ENCODE peak calls at places on chromosomes 2 and 18, in eight cellular contexts. G is B cell, W is Peyer's patch, B is PC-9, J is mesothelial cell of epicardium, Q is tibial nerve, T is colonic mucosa, Y is tibial artery. V is an unnamed sample.

GRCh38 chr18:55735199-55735855 is 147.3 kb upstream of the TCF4 start:
- DNase-seq in G (no peak), W (no peak), B (no peak), J (no peak), Q (no peak), T (no peak), Y (no peak), V (no peak)

GRCh38 chr2:9779572-9780264 is 63.6 kb upstream of the TAF1B start:
- DNase-seq in G (no peak), W (peak), B (no peak), J (no peak), Q (no peak), T (no peak), Y (peak), V (no peak)

GRCh38 chr2:39743170-39743851 is 35.7 kb downstream of the THUMPD2 start:
- DNase-seq in G (no peak), W (no peak), B (no peak), J (no peak), Q (no peak), T (no peak), Y (no peak), V (no peak)

GRCh38 chr18:64017870-64018269 is 48.0 kb downstream of the SERPINB8 start:
- DNase-seq in G (peak), W (no peak), B (no peak), J (no peak), Q (no peak), T (no peak), Y (no peak), V (no peak)

GRCh38 chr2:230967113-230967512 is 28.8 kb upstream of the SPATA3 start:
- DNase-seq in G (no peak), W (no peak), B (no peak), J (no peak), Q (no peak), T (no peak), Y (no peak), V (no peak)

GRCh38 chr2:20184067-20184938 is 40.6 kb downstream of the SDC1 start:
- DNase-seq in G (no peak), W (no peak), B (peak), J (no peak), Q (no peak), T (no peak), Y (no peak), V (peak)

GRCh38 chr2:234139755-234140154 is 89.3 kb downstream of the SPP2 start:
- DNase-seq in G (no peak), W (no peak), B (no peak), J (no peak), Q (no peak), T (no peak), Y (no peak), V (no peak)

GRCh38 chr2:109438773-109439191 is 175.0 kb downstream of the SEPTIN10 start:
- DNase-seq in G (no peak), W (no peak), B (peak), J (no peak), Q (no peak), T (no peak), Y (peak), V (no peak)

GRCh38 chr2:163610817-163611556 is 124.8 kb downstream of the FIGN start:
- DNase-seq in G (peak), W (no peak), B (no peak), J (no peak), Q (no peak), T (no peak), Y (no peak), V (no peak)
- TF ChIP-seq CTCF in G (no peak), W (no peak), B (no peak), J (no peak), Q (no peak), T (no peak), Y (no peak), V (peak)

DNA sequence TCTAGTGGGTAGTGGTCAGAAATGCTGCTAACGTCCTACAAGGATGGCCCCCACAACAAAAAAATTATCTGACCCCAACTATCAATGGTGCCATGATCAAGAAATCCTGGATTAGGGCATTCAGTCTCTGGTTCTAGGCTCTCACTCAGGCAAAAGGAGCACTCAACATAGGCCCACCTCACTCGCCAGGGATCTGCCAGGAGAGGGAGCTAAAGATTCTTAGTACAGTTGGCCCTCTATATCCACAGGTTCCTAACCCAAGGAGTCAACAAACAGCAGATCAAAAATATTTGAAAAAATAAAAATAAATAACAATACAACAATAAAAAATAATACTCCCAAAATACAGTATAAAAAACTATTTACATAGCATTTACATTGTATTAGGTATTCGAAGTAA is 10.0 kb downstream of the SLC4A5 start:
- DNase-seq in G (no peak), W (peak), B (peak), J (no peak), Q (no peak), T (peak), Y (no peak), V (no peak)
- TF ChIP-seq CTCF in G (no peak), W (peak), B (peak), J (no peak), Q (no peak), T (no peak), Y (no peak), V (peak)

GRCh38 chr2:237627463-237628321 is at the start of gene LRRFIP1:
- DNase-seq in G (peak), W (no peak), B (peak), J (peak), Q (no peak), T (no peak), Y (no peak), V (no peak)
- TF ChIP-seq CTCF in G (peak), W (no peak), B (no peak), J (no peak), Q (peak), T (no peak), Y (no peak), V (peak)

DNA sequence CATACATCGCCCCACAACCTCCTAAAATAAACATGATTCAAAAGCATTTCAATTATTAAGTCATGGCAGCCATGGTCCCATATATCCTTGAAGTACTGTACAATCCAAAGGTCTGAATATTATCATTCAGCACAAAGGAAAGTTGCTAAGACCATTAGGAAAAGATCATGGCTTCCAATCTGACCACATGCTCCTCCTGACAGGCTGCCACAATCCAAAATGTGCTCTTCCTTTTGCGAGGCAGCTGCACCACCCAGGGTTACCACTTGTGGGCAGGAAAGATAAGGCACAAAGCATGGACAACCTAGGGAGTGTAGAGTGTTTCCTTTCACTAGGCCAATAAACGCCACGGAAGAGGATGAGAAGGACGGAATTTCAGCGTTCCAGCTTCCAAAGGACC is 5.4 kb downstream of the BOLA3 start:
- DNase-seq in G (no peak), W (no peak), B (no peak), J (no peak), Q (no peak), T (no peak), Y (no peak), V (no peak)
- TF ChIP-seq CTCF in G (no peak), W (no peak), B (peak), J (no peak), Q (no peak), T (no peak), Y (no peak), V (peak)

V was measured in chondrocyte.